ENCODE peak calls at places on chromosomes 12 and 14, in seven cellular contexts. Q, L, Z, C, P, M and E are unnamed samples.
A peak's percentile ranks its signal among the peaks of the same experiment; 100 is the strongest.

GRCh38 chr12:75526655-75527511 is 15.5 kb upstream of the KRR1 start:
- DNase-seq in Q (peak; percentile 24), L (peak; percentile 88), Z (peak; percentile 34), C (peak; percentile 84), P (peak; percentile 86), M (peak; percentile 45), E (peak; percentile 51)

GRCh38 chr12:130959632-130960031 is 5.9 kb downstream of the ADGRD1 start:
- DNase-seq in Q (no peak), L (no peak), Z (no peak), C (no peak), P (no peak), M (no peak), E (no peak)

GRCh38 chr12:119804011-119804641 is 73.0 kb downstream of the CIT start:
- DNase-seq in Q (peak; percentile 68), L (peak; percentile 57), Z (peak; percentile 77), C (peak; percentile 78), P (no peak), M (peak; percentile 93), E (peak; percentile 86)

GRCh38 chr14:37889087-37889486 is 293.7 kb downstream of the TTC6 start:
- DNase-seq in Q (no peak), L (no peak), Z (no peak), C (no peak), P (no peak), M (no peak), E (no peak)

GRCh38 chr14:106491851-106492250 is 965.5 kb downstream of the TMEM121 start:
- DNase-seq in Q (no peak), L (no peak), Z (no peak), C (no peak), P (peak; percentile 43), M (no peak), E (no peak)

GRCh38 chr12:58583541-58583940 is 336.8 kb downstream of the LRIG3 start:
- DNase-seq in Q (peak; percentile 20), L (peak; percentile 57), Z (no peak), C (peak; percentile 19), P (no peak), M (no peak), E (no peak)

GRCh38 chr14:90532826-90533525 is 136.1 kb downstream of the CALM1 start:
- DNase-seq in Q (no peak), L (no peak), Z (no peak), C (no peak), P (no peak), M (no peak), E (peak; percentile 15)

GRCh38 chr14:32099473-32099872 is 22.4 kb downstream of the ARHGAP5 start:
- DNase-seq in Q (no peak), L (no peak), Z (no peak), C (no peak), P (no peak), M (no peak), E (no peak)

GRCh38 chr14:52058346-52058745 is 10.5 kb downstream of the NID2 start:
- DNase-seq in Q (no peak), L (no peak), Z (no peak), C (no peak), P (no peak), M (no peak), E (no peak)
- H2AFZ ChIP-seq in Q (no peak overlapping the region), L (no peak overlapping the region), Z (no peak overlapping the region), C (no peak overlapping the region), P (no peak overlapping the region), M (no peak overlapping the region), E (no peak overlapping the region)

GRCh38 chr12:69758105-69758504 is 19.4 kb downstream of the RAB3IP start:
- DNase-seq in Q (no peak), L (no peak), Z (no peak), C (no peak), P (no peak), M (no peak), E (no peak)

GRCh38 chr12:69751476-69751875 is 12.8 kb downstream of the RAB3IP start:
- DNase-seq in Q (no peak), L (no peak), Z (no peak), C (no peak), P (no peak), M (no peak), E (no peak)

GRCh38 chr12:69755302-69755701 is 16.6 kb downstream of the RAB3IP start:
- DNase-seq in Q (no peak), L (no peak), Z (peak; percentile 42), C (no peak), P (no peak), M (no peak), E (no peak)

DNA sequence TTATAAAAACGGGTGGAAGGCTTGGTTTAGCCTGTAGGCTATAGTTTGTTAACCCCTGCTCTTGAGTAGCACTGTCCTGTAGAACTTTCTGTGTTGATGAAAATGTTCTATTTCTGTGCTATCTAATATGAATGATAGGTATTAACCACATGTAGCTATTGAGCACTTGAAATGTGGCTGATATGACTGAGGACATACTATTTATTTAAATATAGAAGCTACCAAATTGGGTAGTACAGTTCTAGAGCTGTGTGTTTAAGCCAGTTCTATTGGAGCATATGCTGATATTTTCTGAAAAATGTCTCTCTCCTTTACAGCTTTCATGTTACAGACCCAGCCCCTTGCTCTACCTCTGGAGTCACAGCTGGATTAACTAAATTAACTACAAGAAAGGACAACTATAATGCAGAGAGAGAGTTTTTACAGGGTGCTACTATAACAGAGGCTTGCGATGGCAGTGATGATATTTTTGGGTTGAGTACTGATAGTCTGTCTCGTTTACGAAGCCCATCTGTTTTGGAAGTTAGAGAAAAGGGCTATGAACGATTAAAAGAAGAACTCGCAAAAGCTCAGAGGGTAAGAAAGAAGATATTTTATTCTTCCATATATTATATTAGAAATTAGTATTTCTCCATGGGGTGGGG is 17.6 kb downstream of the RAB3IP start:
- DNase-seq in Q (no peak), L (no peak), Z (no peak), C (no peak), P (no peak), M (no peak), E (no peak)
- H2AFZ ChIP-seq in Q (no peak overlapping the region), L (no peak overlapping the region), Z (no peak overlapping the region), C (no peak overlapping the region), P (no peak overlapping the region), M (no peak overlapping the region), E (no peak overlapping the region)

DNA sequence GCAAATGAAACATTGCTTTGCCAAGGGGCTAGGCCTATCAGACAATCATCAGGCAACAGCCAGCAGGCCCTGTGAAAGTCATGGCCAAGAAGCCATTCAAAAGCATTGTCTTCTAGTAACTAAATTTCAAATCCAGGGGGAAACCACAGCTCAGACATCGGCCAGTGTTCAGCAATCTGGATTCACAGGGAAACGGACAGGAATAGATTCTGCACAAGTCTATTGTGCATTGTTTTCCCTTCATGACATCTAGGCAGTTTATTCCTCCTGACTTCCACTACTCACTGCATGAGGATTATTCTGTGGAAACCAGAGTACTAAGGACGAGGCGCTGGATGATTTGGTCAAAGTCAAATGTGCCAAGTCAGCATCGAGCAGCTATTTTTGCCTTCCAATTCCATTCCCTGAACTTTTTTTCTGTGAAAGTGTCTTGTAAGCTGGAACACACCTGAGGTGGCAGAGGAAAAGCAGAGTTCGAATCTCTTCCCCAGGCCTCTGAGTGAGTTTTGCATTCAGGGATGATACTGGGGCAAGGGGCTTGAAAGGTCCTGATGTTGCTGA is 75.4 kb downstream of the VCPKMT start:
- DNase-seq in Q (no peak), L (no peak), Z (no peak), C (no peak), P (no peak), M (no peak), E (no peak)
- H2AFZ ChIP-seq in Q (peak overlapping the region; percentile 63), L (no peak overlapping the region), Z (peak overlapping the region; percentile 72), C (peak overlapping the region; percentile 90), P (peak overlapping the region; percentile 88), M (no peak overlapping the region), E (peak overlapping the region; percentile 48)

GRCh38 chr12:123513805-123514204 is 19.7 kb downstream of the RILPL1 start:
- DNase-seq in Q (no peak), L (no peak), Z (no peak), C (no peak), P (no peak), M (peak; percentile 24), E (no peak)

GRCh38 chr12:123512838-123513665 is 20.5 kb downstream of the RILPL1 start:
- DNase-seq in Q (no peak), L (no peak), Z (no peak), C (no peak), P (peak; percentile 16), M (peak; percentile 46), E (no peak)

GRCh38 chr12:123520567-123521474 is 12.7 kb downstream of the RILPL1 start:
- DNase-seq in Q (no peak), L (no peak), Z (no peak), C (no peak), P (no peak), M (no peak), E (no peak)

GRCh38 chr12:123519151-123520001 is 14.1 kb downstream of the RILPL1 start:
- DNase-seq in Q (no peak), L (no peak), Z (peak; percentile 94), C (peak; percentile 56), P (no peak), M (peak; percentile 56), E (no peak)

GRCh38 chr12:123516221-123516780 is 17.2 kb downstream of the RILPL1 start:
- DNase-seq in Q (no peak), L (no peak), Z (no peak), C (no peak), P (no peak), M (peak; percentile 69), E (no peak)
- H2AFZ ChIP-seq in Q (no peak overlapping the region), L (no peak overlapping the region), Z (no peak overlapping the region), C (no peak overlapping the region), P (no peak overlapping the region), M (no peak overlapping the region), E (no peak overlapping the region)

GRCh38 chr12:23585782-23586163 is 363.7 kb downstream of the SOX5 start:
- DNase-seq in Q (no peak), L (no peak), Z (no peak), C (no peak), P (no peak), M (peak; percentile 95), E (no peak)
- H2AFZ ChIP-seq in Q (no peak overlapping the region), L (no peak overlapping the region), Z (no peak overlapping the region), C (no peak overlapping the region), P (no peak overlapping the region), M (peak overlapping the region; percentile 83), E (no peak overlapping the region)

GRCh38 chr12:65152012-65152411 is 17.4 kb upstream of the LEMD3 start:
- DNase-seq in Q (no peak), L (no peak), Z (peak; percentile 69), C (no peak), P (no peak), M (no peak), E (no peak)

GRCh38 chr12:65156366-65156831 is 13.0 kb upstream of the LEMD3 start:
- DNase-seq in Q (no peak), L (no peak), Z (no peak), C (peak; percentile 5), P (peak; percentile 34), M (no peak), E (no peak)

GRCh38 chr12:65155784-65156183 is 13.6 kb upstream of the LEMD3 start:
- DNase-seq in Q (no peak), L (no peak), Z (no peak), C (no peak), P (no peak), M (no peak), E (no peak)

GRCh38 chr12:65152586-65152985 is 16.8 kb upstream of the LEMD3 start:
- DNase-seq in Q (no peak), L (peak; percentile 51), Z (peak; percentile 27), C (no peak), P (no peak), M (no peak), E (no peak)

DNA sequence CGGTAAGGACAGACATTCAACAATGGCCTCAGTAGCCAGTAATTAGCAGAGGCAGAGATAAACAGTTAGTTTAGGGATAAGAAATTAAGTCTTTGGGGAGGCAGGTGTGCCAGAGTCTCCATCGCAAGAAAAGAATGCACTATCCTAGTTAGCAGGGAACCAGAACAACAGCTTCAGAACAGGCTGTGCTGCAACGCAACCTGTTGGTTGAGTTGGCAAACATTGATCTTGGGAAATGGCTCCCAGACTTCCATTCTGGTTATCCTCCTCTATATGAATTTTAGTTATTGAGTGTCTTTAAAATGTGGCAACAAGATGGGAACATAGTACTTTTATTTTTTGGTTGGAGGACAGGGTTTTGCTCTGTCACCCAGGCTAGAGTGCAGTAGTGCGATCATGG is 12.3 kb upstream of the LEMD3 start:
- DNase-seq in Q (no peak), L (no peak), Z (no peak), C (no peak), P (no peak), M (no peak), E (no peak)
- H2AFZ ChIP-seq in Q (no peak overlapping the region), L (no peak overlapping the region), Z (no peak overlapping the region), C (no peak overlapping the region), P (peak overlapping the region; percentile 99), M (no peak overlapping the region), E (no peak overlapping the region)